ENCODE peak calls at places on chromosomes 3 and 15, in seven cellular contexts. A, M, Y, X, K, G and P are unnamed samples.

GRCh38 chr15:61871926-61872522 is 188.2 kb downstream of the VPS13C start:
- DNase-seq in M (no peak), A (no peak), G (peak; percentile 9), X (peak; percentile 10), K (peak; percentile 12), Y (peak; percentile 45), P (no peak)

GRCh38 chr3:197224034-197224444 is 74.4 kb downstream of the DLG1 start:
- DNase-seq in K (peak; percentile 25), A (no peak), M (no peak), X (peak; percentile 49), Y (peak; percentile 70), G (peak; percentile 41), P (no peak)

GRCh38 chr3:99969133-99969532 is 145.2 kb downstream of the FILIP1L start:
- DNase-seq in M (no peak), X (no peak), K (peak; percentile 47), Y (no peak), G (no peak), A (no peak), P (no peak)

GRCh38 chr15:72319985-72320671 is at the start of gene CELF6:
- DNase-seq in A (peak; percentile 73), M (peak; percentile 66), X (no peak), G (no peak), Y (peak; percentile 97), K (peak; percentile 47), P (peak; percentile 99)

GRCh38 chr3:65144791-65145355 is 457.1 kb upstream of the ADAMTS9 start:
- DNase-seq in A (no peak), M (no peak), Y (no peak), X (no peak), K (peak; percentile 76), G (no peak), P (no peak)

GRCh38 chr15:82995938-82996337 is 9.9 kb downstream of the RAMAC start:
- DNase-seq in Y (no peak), K (no peak), X (no peak), A (no peak), G (no peak), M (no peak), P (no peak)

GRCh38 chr3:53941174-53941573 is 49.5 kb upstream of the SELENOK start:
- DNase-seq in M (no peak), X (no peak), K (peak; percentile 34), A (no peak), Y (no peak), G (peak; percentile 5), P (no peak)

GRCh38 chr15:99925661-99926461 is 192.6 kb upstream of the LYSMD4 start:
- DNase-seq in A (peak; percentile 80), X (no peak), G (no peak), M (peak; percentile 77), Y (peak; percentile 65), K (peak; percentile 74), P (no peak)

GRCh38 chr3:129618186-129618820 is 11.8 kb upstream of the PLXND1 start:
- DNase-seq in G (no peak), X (no peak), Y (no peak), A (no peak), K (no peak), M (peak; percentile 31), P (no peak)

GRCh38 chr3:185724761-185725160 is 100.1 kb downstream of the IGF2BP2 start:
- DNase-seq in M (no peak), G (no peak), A (no peak), X (no peak), K (no peak), Y (peak; percentile 52), P (no peak)

GRCh38 chr15:68404056-68404798 is 27.7 kb downstream of the ITGA11 start:
- DNase-seq in Y (no peak), G (no peak), K (no peak), X (no peak), M (no peak), A (no peak), P (peak; percentile 37)

GRCh38 chr15:51375966-51376640 is 34.6 kb downstream of the GLDN start:
- DNase-seq in A (no peak), G (no peak), K (peak; percentile 57), Y (no peak), X (no peak), M (no peak), P (no peak)

GRCh38 chr15:87401986-87402385 is 854.6 kb downstream of the NTRK3 start:
- DNase-seq in M (no peak), Y (peak; percentile 50), K (no peak), X (no peak), A (no peak), G (no peak), P (no peak)

GRCh38 chr15:74489518-74490338 is 28.8 kb upstream of the UBL7 start:
- DNase-seq in A (peak; percentile 31), G (peak; percentile 9), M (peak; percentile 29), Y (peak; percentile 88), K (peak; percentile 12), X (peak; percentile 77), P (peak; percentile 80)

GRCh38 chr15:48414015-48414414 is 82.8 kb downstream of the DUT start:
- DNase-seq in X (no peak), K (no peak), Y (no peak), M (no peak), A (no peak), G (no peak), P (no peak)

GRCh38 chr3:28726840-28727239 is 378.2 kb upstream of the AZI2 start:
- DNase-seq in Y (peak; percentile 85), M (peak; percentile 19), X (no peak), G (peak; percentile 8), K (peak; percentile 36), A (peak; percentile 63), P (peak; percentile 55)

GRCh38 chr3:135891121-135891520 is 74.4 kb upstream of the PPP2R3A start:
- DNase-seq in K (no peak), G (no peak), A (no peak), X (no peak), M (no peak), Y (no peak), P (no peak)

GRCh38 chr3:49641921-49642707 is 32.0 kb upstream of the APEH start:
- DNase-seq in Y (no peak), M (no peak), K (no peak), X (no peak), A (no peak), G (no peak), P (no peak)

GRCh38 chr3:73868688-73869315 is 244.1 kb upstream of the PDZRN3 start:
- DNase-seq in M (no peak), G (peak; percentile 27), K (peak; percentile 29), X (no peak), Y (peak; percentile 71), A (peak; percentile 40), P (no peak)

GRCh38 chr3:113695818-113696645 is at the start of gene USF3:
- DNase-seq in Y (peak; percentile 81), M (peak; percentile 79), G (no peak), K (peak; percentile 38), A (peak; percentile 85), X (peak; percentile 9), P (no peak)

GRCh38 chr15:64013179-64014043 is 32.9 kb downstream of the DAPK2 start:
- DNase-seq in M (no peak), G (no peak), K (peak; percentile 70), X (no peak), A (peak; percentile 63), Y (no peak), P (no peak)

GRCh38 chr3:62562017-62562416 is 188.7 kb upstream of the FEZF2 start:
- DNase-seq in A (no peak), K (peak; percentile 58), M (no peak), G (no peak), Y (no peak), X (no peak), P (no peak)

GRCh38 chr3:99118381-99118780 is 216.9 kb upstream of the DCBLD2 start:
- DNase-seq in A (no peak), M (no peak), G (no peak), Y (no peak), K (no peak), X (no peak), P (no peak)

GRCh38 chr3:33064929-33065328 is 32.0 kb downstream of the GLB1 start:
- DNase-seq in A (no peak), M (no peak), Y (no peak), G (no peak), K (no peak), X (no peak), P (no peak)

GRCh38 chr3:54905230-54905888 is 22.5 kb downstream of the LRTM1 start:
- DNase-seq in M (no peak), X (no peak), K (no peak), Y (no peak), G (no peak), A (no peak), P (no peak)

GRCh38 chr3:32413845-32414526 is 22.3 kb downstream of the CMTM7 start:
- DNase-seq in G (no peak), X (no peak), K (peak; percentile 87), Y (peak; percentile 18), A (no peak), M (no peak), P (no peak)

GRCh38 chr3:46899151-46900006 is 21.9 kb downstream of the PTH1R start:
- DNase-seq in G (no peak), M (no peak), A (no peak), K (no peak), X (no peak), Y (no peak), P (no peak)

GRCh38 chr3:64303881-64304280 is 78.6 kb upstream of the PRICKLE2 start:
- DNase-seq in K (no peak), Y (no peak), A (no peak), X (no peak), M (no peak), G (no peak), P (no peak)

GRCh38 chr3:62876064-62876463 is 848 bp upstream of the CADPS start:
- DNase-seq in G (peak; percentile 1), A (peak; percentile 69), K (peak; percentile 48), M (peak; percentile 36), Y (peak; percentile 97), X (peak; percentile 11), P (peak; percentile 82)

GRCh38 chr15:50854594-50855490 is 53.6 kb upstream of the AP4E1 start:
- DNase-seq in G (peak; percentile 13), X (no peak), M (no peak), Y (no peak), A (no peak), K (peak; percentile 96), P (no peak)